ENCODE peak calls at places on chromosomes 6 and 20, in five cellular contexts. C, J, P, W and Q are unnamed samples.

GRCh38 chr20:32580608-32580969 is 4.5 kb downstream of the NOL4L start:
- DNase-seq in W (no peak), J (no peak), C (no peak), P (no peak), Q (no peak)

GRCh38 chr6:129432738-129433137 is 277.2 kb downstream of the ARHGAP18 start:
- DNase-seq in P (no peak), W (no peak), J (no peak), C (no peak), Q (no peak)

GRCh38 chr6:131982740-131983259 is 31.6 kb upstream of the CCN2 start:
- DNase-seq in C (peak; percentile 70), P (no peak), J (no peak), W (no peak), Q (no peak)

GRCh38 chr20:32792316-32792715 is 27.4 kb upstream of the MAPRE1 start:
- DNase-seq in C (no peak), J (no peak), P (no peak), W (no peak), Q (no peak)

GRCh38 chr20:31608256-31608980 is 3.3 kb downstream of the ID1 start:
- DNase-seq in C (no peak), J (peak; percentile 96), W (peak; percentile 86), P (peak; percentile 92), Q (no peak)

GRCh38 chr20:47295921-47296426 is 60.5 kb downstream of the ZMYND8 start:
- DNase-seq in C (no peak), W (peak; percentile 76), P (no peak), J (no peak), Q (no peak)

GRCh38 chr20:5663396-5663795 is 86.8 kb upstream of the SHLD1 start:
- DNase-seq in C (no peak), W (no peak), J (no peak), P (no peak), Q (no peak)

GRCh38 chr6:91098006-91098405 is 511.1 kb upstream of the MAP3K7 start:
- DNase-seq in P (no peak), W (no peak), J (no peak), C (no peak), Q (no peak)

GRCh38 chr20:57702091-57702490 is 7.7 kb downstream of the PMEPA1 start:
- DNase-seq in J (no peak), C (no peak), P (no peak), W (no peak), Q (no peak)

GRCh38 chr20:16661738-16662137 is 68.1 kb upstream of the SNRPB2 start:
- DNase-seq in C (no peak), W (no peak), P (no peak), J (no peak), Q (no peak)

GRCh38 chr6:17905611-17906592 is 81.5 kb downstream of the KIF13A start:
- DNase-seq in J (no peak), W (peak; percentile 66), P (no peak), C (peak; percentile 55), Q (no peak)

GRCh38 chr6:97186416-97186999 is 96.5 kb downstream of the MMS22L start:
- DNase-seq in J (peak; percentile 61), W (no peak), C (no peak), P (peak; percentile 67), Q (peak; percentile 45)

GRCh38 chr20:58264271-58264670 is 35.8 kb upstream of the ANKRD60 start:
- DNase-seq in W (no peak), P (no peak), J (no peak), C (no peak), Q (no peak)

GRCh38 chr6:110999634-111000270 is 17.9 kb downstream of the RPF2 start:
- DNase-seq in J (no peak), W (peak; percentile 42), P (no peak), C (no peak), Q (no peak)

GRCh38 chr6:112016335-112016734 is 37.6 kb upstream of the CCN6 start:
- DNase-seq in P (no peak), J (no peak), W (no peak), C (no peak), Q (no peak)

GRCh38 chr20:37352611-37352980 is 6.7 kb downstream of the SRC start:
- DNase-seq in C (no peak), W (no peak), J (peak; percentile 42), P (no peak), Q (no peak)

GRCh38 chr20:16049478-16050093 is 523.7 kb downstream of the KIF16B start:
- DNase-seq in W (no peak), P (no peak), C (no peak), J (no peak), Q (no peak)

GRCh38 chr20:57460781-57461465 is 64.0 kb downstream of the CTCFL start:
- DNase-seq in W (no peak), J (no peak), P (no peak), C (no peak), Q (no peak)

GRCh38 chr20:22925613-22925983 is 109.5 kb upstream of the SSTR4 start:
- DNase-seq in P (no peak), C (no peak), W (no peak), J (no peak), Q (no peak)

GRCh38 chr6:1615651-1616420 is 6.1 kb downstream of the FOXC1 start:
- DNase-seq in C (no peak), J (no peak), W (no peak), P (no peak), Q (no peak)

GRCh38 chr6:148143771-148144170 is 198.9 kb upstream of the SASH1 start:
- DNase-seq in P (no peak), C (no peak), J (no peak), W (no peak), Q (no peak)

GRCh38 chr20:14189794-14190402 is 147.5 kb downstream of the FLRT3 start:
- DNase-seq in W (no peak), J (no peak), P (no peak), C (no peak), Q (no peak)

GRCh38 chr6:40954446-40955180 is 84.4 kb downstream of the UNC5CL start:
- DNase-seq in W (no peak), J (no peak), P (no peak), C (no peak), Q (no peak)

GRCh38 chr6:106273087-106273486 is 52.5 kb downstream of the ATG5 start:
- DNase-seq in C (no peak), J (no peak), W (no peak), P (no peak), Q (no peak)

GRCh38 chr6:8627085-8627861 is 191.9 kb upstream of the SLC35B3 start:
- DNase-seq in C (peak; percentile 6), W (no peak), P (no peak), J (no peak), Q (no peak)

GRCh38 chr6:108988291-108988690 is 106.4 kb downstream of the SESN1 start:
- DNase-seq in P (no peak), C (no peak), J (no peak), W (peak; percentile 79), Q (no peak)

GRCh38 chr6:168865-169455 is 123.3 kb upstream of the DUSP22 start:
- DNase-seq in J (no peak), P (no peak), W (no peak), C (no peak), Q (no peak)

DNA sequence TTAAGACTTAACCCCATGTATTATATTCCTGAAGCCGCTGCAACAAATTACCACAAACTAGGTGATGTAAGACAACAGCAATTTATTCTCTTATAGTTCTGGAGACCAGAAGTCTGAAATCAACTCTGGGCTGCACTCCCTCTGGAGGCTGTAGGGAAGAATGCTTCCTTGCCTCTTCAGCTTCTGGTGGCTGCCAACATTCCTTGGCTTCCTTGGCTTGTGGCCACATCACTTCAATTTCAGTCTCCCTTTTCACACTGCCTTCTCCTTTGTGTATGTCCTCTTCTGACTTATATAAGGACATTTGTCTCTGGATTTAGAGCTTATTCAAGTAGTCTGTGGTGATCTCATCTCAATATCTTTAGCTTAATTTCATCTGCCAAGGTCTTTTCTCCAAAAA is 141.6 kb downstream of the DHX35 start:
- DNase-seq in C (no peak), W (no peak), J (no peak), P (no peak), Q (no peak)
- TF ChIP-seq CTCF in C (no peak), W (no peak), J (no peak), P (no peak), Q (no peak)

DNA sequence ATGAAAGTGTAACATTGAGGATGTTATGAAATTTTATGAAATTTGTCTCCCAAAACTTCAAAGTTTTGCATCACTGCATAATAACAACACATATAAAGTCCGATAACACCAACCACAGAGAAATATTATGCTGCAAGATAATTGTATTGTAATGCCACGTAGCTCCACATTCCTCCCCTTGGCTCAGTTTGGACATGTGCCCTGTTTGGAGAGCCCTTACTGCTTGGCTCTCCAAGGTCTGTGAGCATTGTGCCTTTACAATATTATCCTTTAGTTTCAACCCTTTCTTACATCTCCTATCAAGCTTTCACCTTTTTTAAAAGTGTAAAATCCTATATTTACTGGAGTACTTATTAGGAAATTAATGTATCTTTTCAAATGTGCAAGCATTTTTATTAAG is 10.8 kb downstream of the HBS1L start:
- DNase-seq in P (no peak), J (no peak), W (no peak), C (no peak), Q (no peak)
- TF ChIP-seq CTCF in P (no peak), J (no peak), W (no peak), C (no peak), Q (no peak)

GRCh38 chr20:62578294-62578897 is 63.9 kb upstream of the SLCO4A1 start:
- DNase-seq in C (no peak), P (no peak), W (no peak), J (no peak), Q (no peak)
- TF ChIP-seq CTCF in C (no peak), P (no peak), W (peak; percentile 30), J (no peak), Q (no peak)

DNA sequence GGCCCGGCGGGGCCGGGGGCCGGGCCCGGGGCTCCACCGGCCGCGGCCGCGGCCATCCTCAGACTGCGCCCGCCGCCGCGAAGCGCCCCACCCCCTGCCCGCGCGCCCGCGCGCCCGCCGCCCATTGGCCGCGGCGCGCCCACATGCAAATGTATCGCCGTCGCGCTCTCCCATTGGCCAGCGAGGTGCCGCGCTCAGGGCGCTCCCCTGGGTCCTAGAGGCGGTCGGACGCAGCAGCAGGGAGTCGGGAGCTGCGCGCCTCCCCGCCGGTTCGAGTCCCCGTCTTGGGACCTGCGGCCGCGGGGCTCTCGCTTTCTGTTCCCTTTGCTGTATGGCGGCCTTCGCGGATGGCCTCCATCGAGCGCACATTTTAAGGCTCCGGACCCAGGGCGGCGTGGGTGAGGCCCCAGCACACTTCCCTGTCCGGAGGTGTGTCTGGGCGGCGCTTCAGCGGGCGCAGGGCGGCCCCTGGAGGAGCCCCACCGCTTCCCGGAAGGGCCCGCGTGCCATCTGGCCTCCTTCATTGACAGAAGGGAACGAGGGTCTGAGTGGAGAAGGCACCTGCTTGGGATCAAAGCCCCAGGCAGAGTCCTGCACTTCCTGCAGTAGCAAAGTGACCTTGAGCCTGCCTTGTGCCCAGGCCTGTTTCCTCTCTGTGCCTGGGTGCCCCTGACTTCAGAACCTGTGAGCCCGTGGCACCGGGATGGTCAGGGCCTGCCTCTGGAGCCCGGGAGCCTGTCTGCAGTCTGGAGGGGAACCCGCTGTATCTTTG is at the start of gene CABLES2:
- DNase-seq in J (peak; percentile 96), W (peak; percentile 85), C (peak; percentile 46), P (peak; percentile 94), Q (peak; percentile 89)
- TF ChIP-seq CTCF in J (peak; percentile 41), W (peak; percentile 35), C (no peak), P (no peak), Q (no peak)